ENCODE peak calls at places on chromosomes 6 and 20, in five cellular contexts. One of them, this sample, is unnamed.

GRCh38 chr20:4318891-4319290 is 303.5 kb upstream of the RNF24 start:
- DNase-seq in aorta: no peak
- DNase-seq in psoas muscle: no peak
- DNase-seq in spleen: no peak
- DNase-seq in mucosa of descending colon: no peak
- DNase-seq in this sample: no peak

GRCh38 chr20:50129662-50130345 is 16.9 kb upstream of the UBE2V1 start:
- DNase-seq in psoas muscle: no peak
- DNase-seq in spleen: no peak
- DNase-seq in aorta: peak
- DNase-seq in mucosa of descending colon: no peak
- DNase-seq in this sample: no peak

GRCh38 chr6:132715204-132715603 is 1.3 kb upstream of the VNN1 start:
- DNase-seq in psoas muscle: no peak
- DNase-seq in spleen: no peak
- DNase-seq in aorta: peak
- DNase-seq in mucosa of descending colon: peak
- DNase-seq in this sample: no peak

GRCh38 chr20:8082999-8083398 is 49.1 kb upstream of the PLCB1 start:
- DNase-seq in spleen: no peak
- DNase-seq in mucosa of descending colon: no peak
- DNase-seq in psoas muscle: no peak
- DNase-seq in aorta: no peak
- DNase-seq in this sample: no peak

GRCh38 chr6:53645850-53646249 is 19.7 kb downstream of the KLHL31 start:
- DNase-seq in spleen: no peak
- DNase-seq in aorta: no peak
- DNase-seq in mucosa of descending colon: no peak
- DNase-seq in psoas muscle: no peak
- DNase-seq in this sample: no peak

GRCh38 chr20:56431451-56431850 is 19.4 kb downstream of the CASS4 start:
- DNase-seq in mucosa of descending colon: no peak
- DNase-seq in spleen: no peak
- DNase-seq in psoas muscle: no peak
- DNase-seq in aorta: no peak
- DNase-seq in this sample: no peak

GRCh38 chr20:57656821-57657536 is 36.8 kb upstream of the ZBP1 start:
- DNase-seq in aorta: no peak
- DNase-seq in mucosa of descending colon: no peak
- DNase-seq in spleen: peak
- DNase-seq in psoas muscle: no peak
- DNase-seq in this sample: peak

GRCh38 chr6:132967871-132968270 is 153.5 kb downstream of the RPS12 start:
- DNase-seq in mucosa of descending colon: no peak
- DNase-seq in spleen: no peak
- DNase-seq in aorta: no peak
- DNase-seq in psoas muscle: no peak
- DNase-seq in this sample: no peak

GRCh38 chr6:30912746-30913520 is 1.1 kb upstream of the VARS2 start:
- DNase-seq in aorta: no peak
- DNase-seq in spleen: no peak
- DNase-seq in psoas muscle: no peak
- DNase-seq in mucosa of descending colon: peak
- DNase-seq in this sample: no peak

DNA sequence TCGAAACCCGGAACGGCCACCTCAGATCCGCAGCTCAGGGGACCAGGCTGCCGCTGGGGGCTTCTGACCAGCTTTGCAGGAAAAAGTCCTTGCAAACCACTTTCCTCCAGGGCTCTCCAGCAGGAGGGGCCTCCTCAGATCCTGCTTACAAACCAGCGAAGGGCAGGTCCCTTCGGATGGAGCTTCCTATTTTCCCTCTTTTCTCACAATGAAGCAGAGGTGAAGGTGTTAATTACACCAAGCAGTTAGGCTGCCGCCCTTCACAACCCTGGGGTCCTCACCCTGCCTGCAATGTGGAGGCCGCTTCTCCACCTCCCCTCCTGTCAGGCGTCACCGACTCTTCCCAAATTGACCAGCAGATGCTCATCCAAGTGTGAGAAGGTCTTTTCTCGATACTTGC is 5.7 kb downstream of the ARHGAP40 start:
- DNase-seq in psoas muscle: no peak
- DNase-seq in spleen: no peak
- DNase-seq in aorta: no peak
- DNase-seq in mucosa of descending colon: no peak
- DNase-seq in this sample: no peak
- H3K4me3 ChIP-seq in psoas muscle: no peak
- H3K4me3 ChIP-seq in spleen: no peak
- H3K4me3 ChIP-seq in aorta: no peak
- H3K4me3 ChIP-seq in mucosa of descending colon: no peak
- H3K4me3 ChIP-seq in this sample: no peak

DNA sequence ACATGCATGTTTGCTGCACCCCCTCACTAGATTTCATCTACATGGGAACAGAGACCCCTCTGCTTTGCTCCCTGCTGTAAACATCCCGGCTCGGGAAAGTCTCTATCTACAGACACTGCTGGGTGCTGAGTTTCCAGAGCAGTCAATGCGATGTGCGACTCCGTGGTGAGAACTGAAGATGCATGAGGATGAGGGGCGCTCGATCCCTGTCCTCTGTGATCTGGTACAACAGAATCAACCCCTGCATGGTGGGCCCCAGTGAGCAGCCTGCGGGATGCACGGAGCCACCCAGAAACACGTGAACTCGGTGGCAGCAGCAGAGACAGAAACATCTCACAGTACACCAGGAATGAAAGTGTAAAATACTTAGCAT is 83.1 kb downstream of the THBS2 start:
- DNase-seq in mucosa of descending colon: no peak
- DNase-seq in spleen: no peak
- DNase-seq in aorta: no peak
- DNase-seq in psoas muscle: no peak
- DNase-seq in this sample: no peak
- H3K4me3 ChIP-seq in mucosa of descending colon: no peak
- H3K4me3 ChIP-seq in spleen: no peak
- H3K4me3 ChIP-seq in aorta: no peak
- H3K4me3 ChIP-seq in psoas muscle: no peak
- H3K4me3 ChIP-seq in this sample: no peak

GRCh38 chr6:1389791-1390070 is 355 bp downstream of the FOXF2 start:
- DNase-seq in spleen: peak
- DNase-seq in aorta: no peak
- DNase-seq in mucosa of descending colon: no peak
- DNase-seq in psoas muscle: no peak
- DNase-seq in this sample: no peak
- H3K4me3 ChIP-seq in spleen: peak
- H3K4me3 ChIP-seq in aorta: peak
- H3K4me3 ChIP-seq in mucosa of descending colon: no peak
- H3K4me3 ChIP-seq in psoas muscle: peak
- H3K4me3 ChIP-seq in this sample: peak

GRCh38 chr6:89260832-89261231 is 43.7 kb upstream of the GABRR1 start:
- DNase-seq in aorta: no peak
- DNase-seq in mucosa of descending colon: no peak
- DNase-seq in spleen: no peak
- DNase-seq in psoas muscle: no peak
- DNase-seq in this sample: no peak
- H3K4me3 ChIP-seq in aorta: no peak
- H3K4me3 ChIP-seq in mucosa of descending colon: no peak
- H3K4me3 ChIP-seq in spleen: no peak
- H3K4me3 ChIP-seq in psoas muscle: no peak
- H3K4me3 ChIP-seq in this sample: no peak

DNA sequence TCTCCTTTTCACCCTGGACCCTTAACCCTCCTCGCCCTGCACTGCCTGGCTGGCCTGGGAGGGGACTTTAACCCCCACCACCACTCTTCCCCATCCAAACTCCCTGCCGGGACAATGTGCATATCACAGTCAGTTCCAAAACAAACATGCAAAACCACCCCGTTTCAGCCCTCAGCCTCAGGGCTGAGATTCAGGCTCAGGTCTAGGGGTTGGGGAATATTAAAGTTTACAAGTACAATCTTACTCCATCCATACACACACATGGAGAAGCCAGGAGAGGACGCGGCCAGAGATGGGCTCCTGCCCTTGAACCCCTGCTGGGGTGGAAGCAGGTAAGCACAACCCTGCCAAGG is 534 bp downstream of the KIAA1755 start:
- DNase-seq in spleen: no peak
- DNase-seq in psoas muscle: no peak
- DNase-seq in mucosa of descending colon: no peak
- DNase-seq in aorta: no peak
- DNase-seq in this sample: no peak
- H3K4me3 ChIP-seq in spleen: peak
- H3K4me3 ChIP-seq in psoas muscle: peak
- H3K4me3 ChIP-seq in mucosa of descending colon: no peak
- H3K4me3 ChIP-seq in aorta: peak
- H3K4me3 ChIP-seq in this sample: peak

GRCh38 chr6:143002686-143003085 is 57.7 kb upstream of the HIVEP2 start:
- DNase-seq in mucosa of descending colon: no peak
- DNase-seq in aorta: no peak
- DNase-seq in spleen: no peak
- DNase-seq in psoas muscle: no peak
- DNase-seq in this sample: no peak

GRCh38 chr6:143005816-143006215 is 54.9 kb upstream of the AIG1 start:
- DNase-seq in spleen: no peak
- DNase-seq in psoas muscle: no peak
- DNase-seq in aorta: no peak
- DNase-seq in mucosa of descending colon: no peak
- DNase-seq in this sample: no peak

GRCh38 chr6:143000771-143001170 is 55.8 kb upstream of the HIVEP2 start:
- DNase-seq in psoas muscle: no peak
- DNase-seq in aorta: no peak
- DNase-seq in mucosa of descending colon: no peak
- DNase-seq in spleen: no peak
- DNase-seq in this sample: no peak
- H3K4me3 ChIP-seq in psoas muscle: no peak
- H3K4me3 ChIP-seq in aorta: no peak
- H3K4me3 ChIP-seq in mucosa of descending colon: no peak
- H3K4me3 ChIP-seq in spleen: no peak
- H3K4me3 ChIP-seq in this sample: no peak